ENCODE peak calls at places on chromosomes 1 and 21, in four cellular contexts. Q, K, V and O are unnamed samples.

GRCh38 chr1:110478886-110479285 is 27.9 kb downstream of the PROK1 start:
- DNase-seq in Q (no peak), K (no peak), V (no peak), O (no peak)

GRCh38 chr21:45983981-45984551 is 2.5 kb downstream of the COL6A1 start:
- DNase-seq in Q (no peak), K (no peak), V (peak), O (no peak)

GRCh38 chr1:32813941-32814739 is 3.0 kb downstream of the YARS1 start:
- DNase-seq in Q (no peak), K (no peak), V (no peak), O (no peak)

GRCh38 chr1:115458426-115459114 is 120.5 kb upstream of the NGF start:
- DNase-seq in Q (no peak), K (peak), V (no peak), O (no peak)

GRCh38 chr1:163172596-163172995 is 30.1 kb downstream of the RGS5 start:
- DNase-seq in Q (no peak), K (no peak), V (no peak), O (no peak)

GRCh38 chr1:206575165-206575893 is 36.9 kb downstream of the EIF2D start:
- DNase-seq in Q (no peak), K (peak), V (no peak), O (peak)

GRCh38 chr1:195745170-195746009 is 862.9 kb downstream of the KCNT2 start:
- DNase-seq in Q (no peak), K (no peak), V (no peak), O (no peak)

GRCh38 chr1:203663294-203663693 is 36.7 kb downstream of the ATP2B4 start:
- DNase-seq in Q (no peak), K (no peak), V (no peak), O (peak)

GRCh38 chr1:229001467-229001866 is 266.2 kb downstream of the RHOU start:
- DNase-seq in Q (no peak), K (peak), V (no peak), O (no peak)

GRCh38 chr1:115262886-115263285 is 75.2 kb downstream of the NGF start:
- DNase-seq in Q (no peak), K (no peak), V (no peak), O (no peak)

GRCh38 chr1:119348941-119349340 is 19.6 kb upstream of the HAO2 start:
- DNase-seq in Q (no peak), K (no peak), V (no peak), O (no peak)

GRCh38 chr1:236868625-236869467 is 73.8 kb downstream of the MTR start:
- DNase-seq in Q (peak), K (peak), V (no peak), O (no peak)

GRCh38 chr1:1305300-1306069 is 2.2 kb downstream of the ACAP3 start:
- DNase-seq in Q (peak), K (no peak), V (peak), O (peak)

GRCh38 chr1:159132271-159132881 is 39.0 kb upstream of the CADM3 start:
- DNase-seq in Q (peak), K (peak), V (peak), O (peak)

GRCh38 chr1:218711884-218712674 is 366.9 kb downstream of the TGFB2 start:
- DNase-seq in Q (no peak), K (no peak), V (no peak), O (no peak)

GRCh38 chr1:232393010-232393833 is 236.7 kb downstream of the SIPA1L2 start:
- DNase-seq in Q (peak), K (no peak), V (no peak), O (no peak)

GRCh38 chr1:220564216-220564615 is 36.3 kb downstream of the MARK1 start:
- DNase-seq in Q (no peak), K (no peak), V (no peak), O (no peak)

GRCh38 chr1:149962039-149962647 is 25.5 kb upstream of the MTMR11 start:
- DNase-seq in Q (peak), K (peak), V (no peak), O (peak)

GRCh38 chr1:90537606-90538362 is 179.3 kb downstream of the BARHL2 start:
- DNase-seq in Q (no peak), K (no peak), V (no peak), O (no peak)

GRCh38 chr1:234065794-234066447 is 161.4 kb downstream of the SLC35F3 start:
- DNase-seq in Q (peak), K (peak), V (peak), O (no peak)

GRCh38 chr1:219757890-219758289 is 145.0 kb upstream of the ZC3H11B start:
- DNase-seq in Q (no peak), K (no peak), V (no peak), O (no peak)

GRCh38 chr1:40919475-40920011 is 57.4 kb upstream of the CITED4 start:
- DNase-seq in Q (no peak), K (peak), V (no peak), O (no peak)